ENCODE peak calls at places on chromosomes 7 and 10, in seven cellular contexts. One of them, this sample, is unnamed.

GRCh38 chr7:34928052-34928451 is 109.2 kb downstream of the DPY19L1 start:
- DNase-seq in coronary artery: no peak
- DNase-seq in astrocyte: no peak
- DNase-seq in activated CD8-positive, alpha-beta T cell treated with anti-CD3 and anti-CD28 coated beads for 36 hours: peak; percentile 71
- DNase-seq in GM12865: peak; percentile 57
- DNase-seq in endothelial cell: peak; percentile 83
- DNase-seq in A549: no peak
- DNase-seq in this sample: no peak

GRCh38 chr7:79497728-79498127 is 44.3 kb upstream of the MAGI2 start:
- DNase-seq in GM12865: no peak
- DNase-seq in A549: no peak
- DNase-seq in activated CD8-positive, alpha-beta T cell treated with anti-CD3 and anti-CD28 coated beads for 36 hours: no peak
- DNase-seq in endothelial cell: no peak
- DNase-seq in astrocyte: no peak
- DNase-seq in coronary artery: no peak
- DNase-seq in this sample: no peak

GRCh38 chr7:19522486-19522885 is 186.4 kb downstream of the POLR1F start:
- DNase-seq in A549: no peak
- DNase-seq in coronary artery: no peak
- DNase-seq in GM12865: no peak
- DNase-seq in astrocyte: peak; percentile 84
- DNase-seq in endothelial cell: no peak
- DNase-seq in activated CD8-positive, alpha-beta T cell treated with anti-CD3 and anti-CD28 coated beads for 36 hours: no peak
- DNase-seq in this sample: no peak

GRCh38 chr10:43193496-43194080 is 55.3 kb downstream of the CSGALNACT2 start:
- DNase-seq in activated CD8-positive, alpha-beta T cell treated with anti-CD3 and anti-CD28 coated beads for 36 hours: no peak
- DNase-seq in GM12865: no peak
- DNase-seq in coronary artery: no peak
- DNase-seq in endothelial cell: no peak
- DNase-seq in A549: no peak
- DNase-seq in astrocyte: no peak
- DNase-seq in this sample: no peak

GRCh38 chr7:99990417-99990816 is 14.6 kb upstream of the AZGP1 start:
- DNase-seq in endothelial cell: no peak
- DNase-seq in coronary artery: no peak
- DNase-seq in astrocyte: no peak
- DNase-seq in GM12865: no peak
- DNase-seq in A549: no peak
- DNase-seq in activated CD8-positive, alpha-beta T cell treated with anti-CD3 and anti-CD28 coated beads for 36 hours: no peak
- DNase-seq in this sample: no peak

GRCh38 chr7:113491305-113491704 is 373.0 kb upstream of the SMIM30 start:
- DNase-seq in GM12865: no peak
- DNase-seq in coronary artery: no peak
- DNase-seq in endothelial cell: no peak
- DNase-seq in A549: no peak
- DNase-seq in astrocyte: no peak
- DNase-seq in activated CD8-positive, alpha-beta T cell treated with anti-CD3 and anti-CD28 coated beads for 36 hours: no peak
- DNase-seq in this sample: no peak

GRCh38 chr7:122306320-122307227 is 2.0 kb upstream of the FEZF1 start:
- DNase-seq in coronary artery: no peak
- DNase-seq in A549: no peak
- DNase-seq in endothelial cell: peak; percentile 27
- DNase-seq in GM12865: no peak
- DNase-seq in astrocyte: no peak
- DNase-seq in activated CD8-positive, alpha-beta T cell treated with anti-CD3 and anti-CD28 coated beads for 36 hours: no peak
- DNase-seq in this sample: no peak

GRCh38 chr7:100546129-100546867 is 7.3 kb downstream of the AGFG2 start:
- DNase-seq in endothelial cell: no peak
- DNase-seq in activated CD8-positive, alpha-beta T cell treated with anti-CD3 and anti-CD28 coated beads for 36 hours: peak; percentile 50
- DNase-seq in A549: peak; percentile 63
- DNase-seq in coronary artery: no peak
- DNase-seq in GM12865: peak; percentile 89
- DNase-seq in astrocyte: no peak
- DNase-seq in this sample: peak; percentile 63

GRCh38 chr10:78479467-78479866 is 445.8 kb downstream of the RPS24 start:
- DNase-seq in endothelial cell: no peak
- DNase-seq in coronary artery: no peak
- DNase-seq in GM12865: no peak
- DNase-seq in astrocyte: no peak
- DNase-seq in A549: no peak
- DNase-seq in activated CD8-positive, alpha-beta T cell treated with anti-CD3 and anti-CD28 coated beads for 36 hours: no peak
- DNase-seq in this sample: no peak

GRCh38 chr7:108805808-108806397 is 236.2 kb downstream of the DNAJB9 start:
- DNase-seq in endothelial cell: peak; percentile 12
- DNase-seq in astrocyte: peak; percentile 10
- DNase-seq in coronary artery: no peak
- DNase-seq in GM12865: peak; percentile 49
- DNase-seq in A549: peak; percentile 43
- DNase-seq in activated CD8-positive, alpha-beta T cell treated with anti-CD3 and anti-CD28 coated beads for 36 hours: peak; percentile 8
- DNase-seq in this sample: peak; percentile 13
- TF ChIP-seq CTCF in endothelial cell: peak; percentile 73
- TF ChIP-seq CTCF in astrocyte: peak; percentile 63
- TF ChIP-seq CTCF in coronary artery: peak; percentile 14
- TF ChIP-seq CTCF in GM12865: peak; percentile 45
- TF ChIP-seq CTCF in A549: peak; percentile 54
- TF ChIP-seq CTCF in activated CD8-positive, alpha-beta T cell treated with anti-CD3 and anti-CD28 coated beads for 36 hours: peak; percentile 42
- TF ChIP-seq CTCF in this sample: peak; percentile 29

GRCh38 chr10:60662917-60663614 is 115.2 kb upstream of the CDK1 start:
- DNase-seq in endothelial cell: no peak
- DNase-seq in activated CD8-positive, alpha-beta T cell treated with anti-CD3 and anti-CD28 coated beads for 36 hours: no peak
- DNase-seq in A549: no peak
- DNase-seq in coronary artery: no peak
- DNase-seq in astrocyte: peak; percentile 70
- DNase-seq in GM12865: no peak
- DNase-seq in this sample: no peak
- TF ChIP-seq CTCF in endothelial cell: no peak
- TF ChIP-seq CTCF in activated CD8-positive, alpha-beta T cell treated with anti-CD3 and anti-CD28 coated beads for 36 hours: no peak
- TF ChIP-seq CTCF in A549: no peak
- TF ChIP-seq CTCF in coronary artery: no peak
- TF ChIP-seq CTCF in astrocyte: peak; percentile 20
- TF ChIP-seq CTCF in GM12865: no peak
- TF ChIP-seq CTCF in this sample: no peak

GRCh38 chr10:71719464-71720303 is at the start of gene C10orf105:
- DNase-seq in astrocyte: no peak
- DNase-seq in coronary artery: no peak
- DNase-seq in A549: no peak
- DNase-seq in activated CD8-positive, alpha-beta T cell treated with anti-CD3 and anti-CD28 coated beads for 36 hours: no peak
- DNase-seq in GM12865: no peak
- DNase-seq in endothelial cell: no peak
- DNase-seq in this sample: no peak

GRCh38 chr10:71719042-71719441 is 536 bp downstream of the C10orf105 start:
- DNase-seq in astrocyte: no peak
- DNase-seq in A549: no peak
- DNase-seq in coronary artery: no peak
- DNase-seq in activated CD8-positive, alpha-beta T cell treated with anti-CD3 and anti-CD28 coated beads for 36 hours: no peak
- DNase-seq in GM12865: no peak
- DNase-seq in endothelial cell: no peak
- DNase-seq in this sample: no peak

GRCh38 chr10:71718165-71718678 is 1.4 kb downstream of the C10orf105 start:
- DNase-seq in activated CD8-positive, alpha-beta T cell treated with anti-CD3 and anti-CD28 coated beads for 36 hours: no peak
- DNase-seq in astrocyte: no peak
- DNase-seq in A549: no peak
- DNase-seq in endothelial cell: no peak
- DNase-seq in coronary artery: no peak
- DNase-seq in GM12865: no peak
- DNase-seq in this sample: no peak

GRCh38 chr10:71721313-71721712 is 1.7 kb upstream of the C10orf105 start:
- DNase-seq in A549: no peak
- DNase-seq in coronary artery: no peak
- DNase-seq in endothelial cell: no peak
- DNase-seq in GM12865: no peak
- DNase-seq in activated CD8-positive, alpha-beta T cell treated with anti-CD3 and anti-CD28 coated beads for 36 hours: no peak
- DNase-seq in astrocyte: no peak
- DNase-seq in this sample: no peak

DNA sequence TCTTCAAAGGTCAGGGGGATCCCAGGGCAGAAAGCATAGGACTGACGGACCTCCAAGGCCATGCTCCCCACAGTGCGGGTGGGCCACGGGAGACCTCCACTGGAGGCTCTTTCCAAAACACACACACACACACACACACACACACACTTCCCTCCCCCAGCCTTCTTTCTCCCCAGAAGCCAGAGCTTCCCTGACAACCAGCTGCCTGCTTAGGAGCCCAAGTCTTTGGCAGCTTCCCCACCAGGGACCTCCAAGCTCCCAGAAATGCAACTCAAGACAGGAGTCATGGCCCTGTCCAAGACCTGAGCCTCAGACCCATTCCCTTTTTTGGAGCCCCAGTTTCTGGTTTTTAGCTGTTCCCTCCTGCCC is 710 bp upstream of the C10orf105 start:
- DNase-seq in coronary artery: no peak
- DNase-seq in astrocyte: no peak
- DNase-seq in activated CD8-positive, alpha-beta T cell treated with anti-CD3 and anti-CD28 coated beads for 36 hours: no peak
- DNase-seq in GM12865: no peak
- DNase-seq in A549: no peak
- DNase-seq in endothelial cell: no peak
- DNase-seq in this sample: no peak
- TF ChIP-seq CTCF in coronary artery: no peak
- TF ChIP-seq CTCF in astrocyte: no peak
- TF ChIP-seq CTCF in activated CD8-positive, alpha-beta T cell treated with anti-CD3 and anti-CD28 coated beads for 36 hours: no peak
- TF ChIP-seq CTCF in GM12865: no peak
- TF ChIP-seq CTCF in A549: no peak
- TF ChIP-seq CTCF in endothelial cell: no peak
- TF ChIP-seq CTCF in this sample: no peak

DNA sequence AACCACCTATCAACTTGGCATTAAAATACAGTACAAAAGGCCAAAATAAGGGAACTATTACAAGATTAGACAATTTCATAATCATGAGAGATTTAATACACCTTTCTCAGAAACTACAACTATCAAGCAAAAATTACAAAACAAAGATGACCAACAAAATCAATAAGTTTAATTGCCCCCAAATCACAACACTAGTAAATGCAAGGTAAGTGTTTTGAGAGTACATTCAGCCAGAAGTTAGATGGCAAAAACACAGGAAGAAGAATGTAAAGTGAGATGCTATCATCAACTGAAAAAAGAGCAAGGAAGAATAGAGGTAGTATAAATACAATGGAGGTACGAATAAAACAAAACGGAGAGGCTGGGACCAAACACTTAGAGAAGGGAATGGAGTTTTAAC is 3.2 kb downstream of the PNPLA8 start:
- DNase-seq in coronary artery: no peak
- DNase-seq in endothelial cell: no peak
- DNase-seq in activated CD8-positive, alpha-beta T cell treated with anti-CD3 and anti-CD28 coated beads for 36 hours: no peak
- DNase-seq in GM12865: no peak
- DNase-seq in A549: no peak
- DNase-seq in astrocyte: no peak
- DNase-seq in this sample: no peak
- TF ChIP-seq CTCF in coronary artery: no peak
- TF ChIP-seq CTCF in endothelial cell: no peak
- TF ChIP-seq CTCF in activated CD8-positive, alpha-beta T cell treated with anti-CD3 and anti-CD28 coated beads for 36 hours: no peak
- TF ChIP-seq CTCF in GM12865: no peak
- TF ChIP-seq CTCF in A549: no peak
- TF ChIP-seq CTCF in astrocyte: no peak
- TF ChIP-seq CTCF in this sample: no peak

GRCh38 chr7:2191026-2191425 is 41.7 kb downstream of the MAD1L1 start:
- DNase-seq in coronary artery: no peak
- DNase-seq in activated CD8-positive, alpha-beta T cell treated with anti-CD3 and anti-CD28 coated beads for 36 hours: no peak
- DNase-seq in endothelial cell: no peak
- DNase-seq in GM12865: no peak
- DNase-seq in astrocyte: peak; percentile 61
- DNase-seq in A549: no peak
- DNase-seq in this sample: no peak

GRCh38 chr7:2193120-2193519 is 39.6 kb downstream of the MAD1L1 start:
- DNase-seq in activated CD8-positive, alpha-beta T cell treated with anti-CD3 and anti-CD28 coated beads for 36 hours: no peak
- DNase-seq in endothelial cell: no peak
- DNase-seq in astrocyte: no peak
- DNase-seq in GM12865: no peak
- DNase-seq in A549: no peak
- DNase-seq in coronary artery: peak; percentile 70
- DNase-seq in this sample: no peak

GRCh38 chr7:2193575-2194305 is 39.0 kb downstream of the MAD1L1 start:
- DNase-seq in GM12865: no peak
- DNase-seq in astrocyte: no peak
- DNase-seq in A549: no peak
- DNase-seq in activated CD8-positive, alpha-beta T cell treated with anti-CD3 and anti-CD28 coated beads for 36 hours: no peak
- DNase-seq in endothelial cell: no peak
- DNase-seq in coronary artery: no peak
- DNase-seq in this sample: no peak

GRCh38 chr7:2185715-2186114 is 47.0 kb downstream of the MAD1L1 start:
- DNase-seq in activated CD8-positive, alpha-beta T cell treated with anti-CD3 and anti-CD28 coated beads for 36 hours: no peak
- DNase-seq in endothelial cell: no peak
- DNase-seq in astrocyte: no peak
- DNase-seq in GM12865: no peak
- DNase-seq in A549: no peak
- DNase-seq in coronary artery: no peak
- DNase-seq in this sample: no peak

GRCh38 chr7:2190531-2190930 is 42.2 kb downstream of the MAD1L1 start:
- DNase-seq in endothelial cell: no peak
- DNase-seq in A549: no peak
- DNase-seq in GM12865: no peak
- DNase-seq in activated CD8-positive, alpha-beta T cell treated with anti-CD3 and anti-CD28 coated beads for 36 hours: no peak
- DNase-seq in coronary artery: no peak
- DNase-seq in astrocyte: peak; percentile 89
- DNase-seq in this sample: no peak
- TF ChIP-seq CTCF in endothelial cell: no peak
- TF ChIP-seq CTCF in A549: no peak
- TF ChIP-seq CTCF in GM12865: no peak
- TF ChIP-seq CTCF in activated CD8-positive, alpha-beta T cell treated with anti-CD3 and anti-CD28 coated beads for 36 hours: no peak
- TF ChIP-seq CTCF in coronary artery: no peak
- TF ChIP-seq CTCF in astrocyte: no peak
- TF ChIP-seq CTCF in this sample: no peak